ENCODE peak calls at places on chromosomes 11 and 22, in five cellular contexts. M is Kasumi-1; W is HEK293T; S is activated naive CD8-positive, alpha-beta T cell treated with anti-CD3 and anti-CD28 coated beads for 36 hours; V is GM10248. R is an unnamed sample.

GRCh38 chr22:19498154-19498865 is 18.6 kb downstream of the CDC45 start:
- DNase-seq in M (no peak), W (no peak), S (no peak), V (no peak), R (no peak)

GRCh38 chr11:26950260-26950719 is 43.6 kb upstream of the FIBIN start:
- DNase-seq in M (no peak), W (no peak), S (no peak), V (no peak), R (no peak)

GRCh38 chr11:62413060-62413696 is 5.7 kb upstream of the SCGB1A1 start:
- DNase-seq in M (no peak), W (no peak), S (no peak), V (no peak), R (no peak)

GRCh38 chr11:8826145-8826786 is 84.7 kb upstream of the AKIP1 start:
- DNase-seq in M (no peak), W (no peak), S (no peak), V (no peak), R (no peak)

GRCh38 chr11:16148301-16148787 is 208.0 kb downstream of the SOX6 start:
- DNase-seq in M (no peak), W (peak; percentile 26), S (no peak), V (no peak), R (no peak)

GRCh38 chr11:9774591-9775392 is 110.9 kb downstream of the SWAP70 start:
- DNase-seq in M (no peak), W (no peak), S (no peak), V (no peak), R (no peak)

GRCh38 chr11:100735949-100736675 is 49.0 kb downstream of the ARHGAP42 start:
- DNase-seq in M (no peak), W (no peak), S (no peak), V (no peak), R (no peak)

GRCh38 chr22:43798492-43798891 is 13.6 kb downstream of the EFCAB6 start:
- DNase-seq in M (no peak), W (no peak), S (no peak), V (peak; percentile 59), R (no peak)

GRCh38 chr11:106311531-106312230 is 234.2 kb downstream of the AASDHPPT start:
- DNase-seq in M (no peak), W (no peak), S (no peak), V (no peak), R (no peak)

GRCh38 chr11:46698597-46698996 is 1.8 kb downstream of the ARHGAP1 start:
- DNase-seq in M (no peak), W (no peak), S (no peak), V (no peak), R (no peak)

GRCh38 chr22:30305906-30306628 is 16.8 kb upstream of the CASTOR1 start:
- DNase-seq in M (peak; percentile 65), W (no peak), S (no peak), V (no peak), R (peak; percentile 69)

GRCh38 chr11:1195690-1196515 is 27.0 kb upstream of the MUC5B start:
- DNase-seq in M (no peak), W (no peak), S (no peak), V (no peak), R (no peak)

GRCh38 chr11:33829430-33830141 is 55.3 kb upstream of the FBXO3 start:
- DNase-seq in M (peak; percentile 74), W (peak; percentile 67), S (peak; percentile 47), V (peak; percentile 81), R (peak; percentile 70)

GRCh38 chr11:65700377-65700776 is 11.7 kb upstream of the KAT5 start:
- DNase-seq in M (no peak), W (no peak), S (no peak), V (no peak), R (no peak)

GRCh38 chr11:46352063-46352841 is 5.0 kb downstream of the DGKZ start:
- DNase-seq in M (peak; percentile 56), W (peak; percentile 79), S (peak; percentile 84), V (peak; percentile 69), R (peak; percentile 81)

GRCh38 chr22:33073989-33074391 is 15.8 kb upstream of the SYN3 start:
- DNase-seq in M (no peak), W (no peak), S (no peak), V (no peak), R (no peak)

GRCh38 chr11:118961591-118961990 is 5.5 kb downstream of the UPK2 start:
- DNase-seq in M (no peak), W (peak; percentile 2), S (no peak), V (no peak), R (no peak)

GRCh38 chr11:69705246-69705856 is 1.5 kb upstream of the FGF19 start:
- DNase-seq in M (no peak), W (no peak), S (no peak), V (no peak), R (no peak)

GRCh38 chr11:79170289-79170688 is 270.5 kb downstream of the TENM4 start:
- DNase-seq in M (no peak), W (no peak), S (no peak), V (no peak), R (no peak)

GRCh38 chr11:295351-296205 is 3.7 kb downstream of the IFITM5 start:
- DNase-seq in M (no peak), W (no peak), S (peak; percentile 16), V (no peak), R (no peak)